ENCODE peak calls at places on chromosomes 5 and 9, in seven cellular contexts. One of them, this sample, is unnamed.

GRCh38 chr9:84140535-84141101 is 160.0 kb downstream of the RMI1 start:
- DNase-seq in left ventricle myocardium inferior: no peak
- DNase-seq in OCI-LY7: no peak
- DNase-seq in cardiac muscle cell: peak; percentile 40
- DNase-seq in psoas muscle: peak; percentile 54
- DNase-seq in breast epithelium: no peak
- DNase-seq in effector memory CD4-positive, alpha-beta T cell: no peak
- DNase-seq in this sample: no peak

GRCh38 chr9:75152416-75152815 is 64.1 kb downstream of the OSTF1 start:
- DNase-seq in left ventricle myocardium inferior: no peak
- DNase-seq in OCI-LY7: no peak
- DNase-seq in cardiac muscle cell: no peak
- DNase-seq in psoas muscle: no peak
- DNase-seq in breast epithelium: no peak
- DNase-seq in effector memory CD4-positive, alpha-beta T cell: no peak
- DNase-seq in this sample: no peak

GRCh38 chr9:121658166-121658565 is 6.7 kb downstream of the DAB2IP start:
- DNase-seq in left ventricle myocardium inferior: peak; percentile 41
- DNase-seq in OCI-LY7: no peak
- DNase-seq in cardiac muscle cell: no peak
- DNase-seq in psoas muscle: peak; percentile 56
- DNase-seq in breast epithelium: no peak
- DNase-seq in effector memory CD4-positive, alpha-beta T cell: no peak
- DNase-seq in this sample: no peak

GRCh38 chr9:86721843-86722705 is 225.2 kb downstream of the GAS1 start:
- DNase-seq in left ventricle myocardium inferior: peak; percentile 27
- DNase-seq in OCI-LY7: no peak
- DNase-seq in cardiac muscle cell: peak; percentile 97
- DNase-seq in psoas muscle: peak; percentile 57
- DNase-seq in breast epithelium: no peak
- DNase-seq in effector memory CD4-positive, alpha-beta T cell: no peak
- DNase-seq in this sample: no peak

GRCh38 chr9:37956904-37957663 is 53.2 kb upstream of the SLC25A51 start:
- DNase-seq in left ventricle myocardium inferior: no peak
- DNase-seq in OCI-LY7: no peak
- DNase-seq in cardiac muscle cell: no peak
- DNase-seq in psoas muscle: no peak
- DNase-seq in breast epithelium: no peak
- DNase-seq in effector memory CD4-positive, alpha-beta T cell: no peak
- DNase-seq in this sample: no peak

GRCh38 chr9:110580850-110581249 is 1.3 kb upstream of the SVEP1 start:
- DNase-seq in left ventricle myocardium inferior: no peak
- DNase-seq in OCI-LY7: no peak
- DNase-seq in cardiac muscle cell: no peak
- DNase-seq in psoas muscle: no peak
- DNase-seq in breast epithelium: no peak
- DNase-seq in effector memory CD4-positive, alpha-beta T cell: no peak
- DNase-seq in this sample: no peak

GRCh38 chr9:98087420-98088354 is 31.2 kb downstream of the NANS start:
- DNase-seq in left ventricle myocardium inferior: peak; percentile 22
- DNase-seq in OCI-LY7: no peak
- DNase-seq in cardiac muscle cell: peak; percentile 81
- DNase-seq in psoas muscle: peak; percentile 64
- DNase-seq in breast epithelium: no peak
- DNase-seq in effector memory CD4-positive, alpha-beta T cell: peak; percentile 41
- DNase-seq in this sample: peak; percentile 48

GRCh38 chr9:131995382-131995781 is 84.3 kb downstream of the MED27 start:
- DNase-seq in left ventricle myocardium inferior: no peak
- DNase-seq in OCI-LY7: no peak
- DNase-seq in cardiac muscle cell: no peak
- DNase-seq in psoas muscle: no peak
- DNase-seq in breast epithelium: no peak
- DNase-seq in effector memory CD4-positive, alpha-beta T cell: no peak
- DNase-seq in this sample: no peak

GRCh38 chr9:124673063-124673462 is 98.0 kb downstream of the NR6A1 start:
- DNase-seq in left ventricle myocardium inferior: no peak
- DNase-seq in OCI-LY7: no peak
- DNase-seq in cardiac muscle cell: no peak
- DNase-seq in psoas muscle: no peak
- DNase-seq in breast epithelium: no peak
- DNase-seq in effector memory CD4-positive, alpha-beta T cell: no peak
- DNase-seq in this sample: no peak

GRCh38 chr5:179168636-179169035 is 108.5 kb downstream of the ZNF354C start:
- DNase-seq in left ventricle myocardium inferior: no peak
- DNase-seq in OCI-LY7: no peak
- DNase-seq in cardiac muscle cell: no peak
- DNase-seq in psoas muscle: peak; percentile 12
- DNase-seq in breast epithelium: no peak
- DNase-seq in effector memory CD4-positive, alpha-beta T cell: no peak
- DNase-seq in this sample: no peak

GRCh38 chr5:157977957-157978505 is 119.1 kb upstream of the CLINT1 start:
- DNase-seq in left ventricle myocardium inferior: peak; percentile 24
- DNase-seq in OCI-LY7: no peak
- DNase-seq in cardiac muscle cell: no peak
- DNase-seq in psoas muscle: no peak
- DNase-seq in breast epithelium: no peak
- DNase-seq in effector memory CD4-positive, alpha-beta T cell: no peak
- DNase-seq in this sample: no peak

GRCh38 chr5:62385816-62386400 is 17.8 kb downstream of the DIMT1 start:
- DNase-seq in left ventricle myocardium inferior: no peak
- DNase-seq in OCI-LY7: no peak
- DNase-seq in cardiac muscle cell: no peak
- DNase-seq in psoas muscle: no peak
- DNase-seq in breast epithelium: no peak
- DNase-seq in effector memory CD4-positive, alpha-beta T cell: no peak
- DNase-seq in this sample: no peak

GRCh38 chr5:138661991-138662434 is 86.8 kb upstream of the HSPA9 start:
- DNase-seq in left ventricle myocardium inferior: no peak
- DNase-seq in OCI-LY7: no peak
- DNase-seq in cardiac muscle cell: no peak
- DNase-seq in psoas muscle: no peak
- DNase-seq in breast epithelium: peak; percentile 35
- DNase-seq in effector memory CD4-positive, alpha-beta T cell: no peak
- DNase-seq in this sample: no peak

GRCh38 chr9:1219284-1219683 is 169.1 kb downstream of the DMRT2 start:
- DNase-seq in left ventricle myocardium inferior: no peak
- DNase-seq in OCI-LY7: no peak
- DNase-seq in cardiac muscle cell: no peak
- DNase-seq in psoas muscle: no peak
- DNase-seq in breast epithelium: no peak
- DNase-seq in effector memory CD4-positive, alpha-beta T cell: no peak
- DNase-seq in this sample: no peak

GRCh38 chr5:149406203-149406978 is 27.3 kb upstream of the IL17B start:
- DNase-seq in left ventricle myocardium inferior: peak; percentile 75
- DNase-seq in OCI-LY7: no peak
- DNase-seq in cardiac muscle cell: peak; percentile 96
- DNase-seq in psoas muscle: peak; percentile 68
- DNase-seq in breast epithelium: peak; percentile 67
- DNase-seq in effector memory CD4-positive, alpha-beta T cell: no peak
- DNase-seq in this sample: no peak

GRCh38 chr9:133768371-133768858 is 30.3 kb upstream of the SARDH start:
- DNase-seq in left ventricle myocardium inferior: no peak
- DNase-seq in OCI-LY7: no peak
- DNase-seq in cardiac muscle cell: no peak
- DNase-seq in psoas muscle: no peak
- DNase-seq in breast epithelium: no peak
- DNase-seq in effector memory CD4-positive, alpha-beta T cell: no peak
- DNase-seq in this sample: peak; percentile 3

GRCh38 chr5:111513175-111513520 is 813 bp upstream of the STARD4 start:
- DNase-seq in left ventricle myocardium inferior: no peak
- DNase-seq in OCI-LY7: no peak
- DNase-seq in cardiac muscle cell: no peak
- DNase-seq in psoas muscle: no peak
- DNase-seq in breast epithelium: no peak
- DNase-seq in effector memory CD4-positive, alpha-beta T cell: no peak
- DNase-seq in this sample: no peak

GRCh38 chr5:115168829-115169391 is 798 bp downstream of the TRIM36 start:
- DNase-seq in left ventricle myocardium inferior: no peak
- DNase-seq in OCI-LY7: no peak
- DNase-seq in cardiac muscle cell: no peak
- DNase-seq in psoas muscle: no peak
- DNase-seq in breast epithelium: no peak
- DNase-seq in effector memory CD4-positive, alpha-beta T cell: no peak
- DNase-seq in this sample: no peak

GRCh38 chr9:129281506-129282145 is 103.6 kb upstream of the IER5L start:
- DNase-seq in left ventricle myocardium inferior: no peak
- DNase-seq in OCI-LY7: no peak
- DNase-seq in cardiac muscle cell: no peak
- DNase-seq in psoas muscle: peak; percentile 23
- DNase-seq in breast epithelium: peak; percentile 38
- DNase-seq in effector memory CD4-positive, alpha-beta T cell: no peak
- DNase-seq in this sample: no peak

GRCh38 chr5:1524481-1524798 is 680 bp upstream of the LPCAT1 start:
- DNase-seq in left ventricle myocardium inferior: no peak
- DNase-seq in OCI-LY7: no peak
- DNase-seq in cardiac muscle cell: no peak
- DNase-seq in psoas muscle: no peak
- DNase-seq in breast epithelium: peak; percentile 43
- DNase-seq in effector memory CD4-positive, alpha-beta T cell: no peak
- DNase-seq in this sample: no peak

DNA sequence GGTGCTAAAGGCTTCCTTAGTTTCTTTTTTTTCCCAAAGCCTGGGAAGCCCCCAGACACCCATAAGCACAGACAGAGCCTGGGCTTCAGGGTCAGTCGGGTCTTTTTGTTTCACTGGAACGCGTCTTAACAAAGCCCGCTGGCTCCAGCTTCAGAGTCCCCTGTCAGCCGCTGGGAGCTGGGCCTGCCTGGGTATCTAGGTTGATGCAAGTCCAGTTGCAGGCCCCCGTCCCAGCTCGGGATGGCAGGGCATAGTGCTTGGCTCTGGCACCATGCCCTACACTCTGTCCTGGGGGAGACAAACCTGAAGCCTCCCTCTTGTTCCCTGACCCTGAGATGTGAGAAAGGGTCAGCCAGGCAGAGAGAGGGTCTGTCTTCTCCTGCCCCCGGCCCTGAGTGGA is 14.5 kb downstream of the OLFM1 start:
- DNase-seq in left ventricle myocardium inferior: no peak
- DNase-seq in OCI-LY7: no peak
- DNase-seq in cardiac muscle cell: no peak
- DNase-seq in psoas muscle: no peak
- DNase-seq in breast epithelium: no peak
- DNase-seq in effector memory CD4-positive, alpha-beta T cell: no peak
- DNase-seq in this sample: no peak
- H3K9me3 ChIP-seq in left ventricle myocardium inferior: no peaks in the 10 kb centered on the region
- H3K9me3 ChIP-seq in OCI-LY7: no peaks in the 10 kb centered on the region
- H3K9me3 ChIP-seq in cardiac muscle cell: no peaks in the 10 kb centered on the region
- H3K9me3 ChIP-seq in psoas muscle: no peaks in the 10 kb centered on the region
- H3K9me3 ChIP-seq in breast epithelium: no peaks in the 10 kb centered on the region
- H3K9me3 ChIP-seq in effector memory CD4-positive, alpha-beta T cell: no peaks in the 10 kb centered on the region
- H3K9me3 ChIP-seq in this sample: no peaks in the 10 kb centered on the region

DNA sequence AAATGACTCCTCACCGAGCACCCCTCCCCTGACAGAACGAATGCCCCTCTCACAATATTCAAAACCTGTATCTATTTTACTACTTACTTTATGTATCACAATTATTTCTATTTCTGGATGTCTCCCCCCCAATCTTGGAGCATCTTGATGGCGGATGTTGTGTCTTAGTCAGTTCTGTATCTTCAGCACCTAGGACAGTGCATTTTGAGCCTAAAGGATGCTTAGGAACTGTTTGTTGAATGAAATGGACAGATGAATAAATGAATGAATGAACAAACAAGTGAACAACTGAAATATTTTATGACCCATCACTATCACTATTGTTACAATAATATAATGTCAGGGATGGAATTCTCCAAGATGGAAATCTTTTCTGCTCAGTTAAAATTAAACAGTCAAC is 295.7 kb downstream of the DNAH5 start:
- DNase-seq in left ventricle myocardium inferior: no peak
- DNase-seq in OCI-LY7: no peak
- DNase-seq in cardiac muscle cell: no peak
- DNase-seq in psoas muscle: no peak
- DNase-seq in breast epithelium: no peak
- DNase-seq in effector memory CD4-positive, alpha-beta T cell: no peak
- DNase-seq in this sample: no peak
- H3K9me3 ChIP-seq in left ventricle myocardium inferior: peaks cover 11% of the 10 kb centered on the region
- H3K9me3 ChIP-seq in OCI-LY7: no peaks in the 10 kb centered on the region
- H3K9me3 ChIP-seq in cardiac muscle cell: no peaks in the 10 kb centered on the region
- H3K9me3 ChIP-seq in psoas muscle: no peaks in the 10 kb centered on the region
- H3K9me3 ChIP-seq in breast epithelium: no peaks in the 10 kb centered on the region
- H3K9me3 ChIP-seq in effector memory CD4-positive, alpha-beta T cell: no peaks in the 10 kb centered on the region
- H3K9me3 ChIP-seq in this sample: no peaks in the 10 kb centered on the region

DNA sequence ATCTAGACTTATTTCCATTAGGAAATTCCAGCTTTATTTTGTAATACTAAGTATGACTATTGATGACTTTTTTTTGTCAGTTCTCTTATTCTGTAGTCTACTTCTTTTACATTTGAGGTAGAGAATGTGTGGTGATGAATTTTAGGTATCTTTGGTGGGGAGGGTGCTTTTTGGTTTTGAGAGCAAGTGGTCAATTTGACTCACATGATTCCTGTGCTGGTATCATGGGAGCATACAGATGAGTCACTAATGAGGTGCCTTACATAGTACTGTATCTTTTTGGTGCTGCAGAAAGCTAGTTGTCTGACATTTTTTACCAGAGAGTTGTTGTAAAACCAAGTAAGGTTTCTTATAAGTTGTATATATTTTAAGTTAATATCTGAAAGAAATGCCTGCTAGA is 35.3 kb downstream of the ERBIN start:
- DNase-seq in left ventricle myocardium inferior: no peak
- DNase-seq in OCI-LY7: no peak
- DNase-seq in cardiac muscle cell: peak; percentile 39
- DNase-seq in psoas muscle: no peak
- DNase-seq in breast epithelium: no peak
- DNase-seq in effector memory CD4-positive, alpha-beta T cell: no peak
- DNase-seq in this sample: no peak
- H3K9me3 ChIP-seq in left ventricle myocardium inferior: no peaks in the 10 kb centered on the region
- H3K9me3 ChIP-seq in OCI-LY7: peaks cover 8% of the 10 kb centered on the region
- H3K9me3 ChIP-seq in cardiac muscle cell: no peaks in the 10 kb centered on the region
- H3K9me3 ChIP-seq in psoas muscle: no peaks in the 10 kb centered on the region
- H3K9me3 ChIP-seq in breast epithelium: no peaks in the 10 kb centered on the region
- H3K9me3 ChIP-seq in effector memory CD4-positive, alpha-beta T cell: no peaks in the 10 kb centered on the region
- H3K9me3 ChIP-seq in this sample: no peaks in the 10 kb centered on the region

DNA sequence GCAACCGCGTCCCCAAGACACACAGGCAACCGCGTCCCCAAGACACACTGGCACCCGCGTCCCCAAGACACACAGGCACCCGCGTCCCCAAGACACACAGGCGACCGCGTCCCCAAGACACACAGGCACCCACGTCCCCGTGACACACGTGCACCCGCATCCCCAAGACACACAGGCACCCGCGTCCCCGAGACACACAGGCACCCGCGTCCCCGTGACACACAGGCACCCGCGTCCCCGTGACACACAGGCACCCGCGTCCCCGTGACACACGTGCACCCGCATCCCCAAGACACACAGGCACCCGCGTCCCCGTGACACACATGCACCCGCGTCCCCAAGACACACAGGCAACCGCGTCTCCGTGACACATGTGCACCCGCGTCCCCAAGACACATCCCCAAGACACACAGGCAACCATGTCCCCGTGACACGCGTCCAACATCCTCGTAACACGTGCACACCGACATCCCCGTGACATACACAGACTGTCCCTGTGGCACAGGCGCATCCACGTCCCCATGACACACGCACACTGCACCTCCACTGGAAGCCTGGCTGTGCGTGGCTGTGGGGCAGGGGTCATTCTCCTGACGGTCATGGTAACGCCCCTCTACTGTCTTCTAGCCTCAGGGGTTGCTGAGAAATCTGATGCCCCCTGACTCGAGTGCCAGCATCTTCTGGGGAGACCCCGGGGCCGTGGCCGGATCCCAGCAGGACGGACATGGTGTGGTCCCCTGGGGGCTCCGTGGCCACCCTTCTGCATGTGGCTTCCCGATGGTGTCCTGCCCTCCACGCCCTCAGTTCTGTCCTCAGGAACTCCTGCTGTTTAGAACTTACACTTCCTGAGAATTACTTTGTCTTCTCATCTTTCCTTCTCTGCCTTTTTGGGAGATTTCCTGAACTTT is 24.1 kb downstream of the EXD3 start:
- DNase-seq in left ventricle myocardium inferior: no peak
- DNase-seq in OCI-LY7: no peak
- DNase-seq in cardiac muscle cell: no peak
- DNase-seq in psoas muscle: peak; percentile 22
- DNase-seq in breast epithelium: no peak
- DNase-seq in effector memory CD4-positive, alpha-beta T cell: no peak
- DNase-seq in this sample: no peak
- H3K9me3 ChIP-seq in left ventricle myocardium inferior: no peaks in the 10 kb centered on the region
- H3K9me3 ChIP-seq in OCI-LY7: no peaks in the 10 kb centered on the region
- H3K9me3 ChIP-seq in cardiac muscle cell: no peaks in the 10 kb centered on the region
- H3K9me3 ChIP-seq in psoas muscle: no peaks in the 10 kb centered on the region
- H3K9me3 ChIP-seq in breast epithelium: no peaks in the 10 kb centered on the region
- H3K9me3 ChIP-seq in effector memory CD4-positive, alpha-beta T cell: no peaks in the 10 kb centered on the region
- H3K9me3 ChIP-seq in this sample: no peaks in the 10 kb centered on the region

This sample was measured in T-helper 17 cell.